ENCODE peak calls at places on chromosome X, in eight cellular contexts. O is hepatocyte; Z is tibial artery; H is stimulated activated CD4-positive, alpha-beta T cell treated with anti-CD3 and anti-CD28 coated beads, Interleukin-1b, Interleukin-23, amount 100 ng/mL, for 48 hours; U is GM04504; R is GDM1; X is LHCN-M2; S is amniotic stem cell. N is an unnamed sample.

GRCh38 chrX:21354725-21355124 is 19.5 kb upstream of the CNKSR2 start:
- DNase-seq in O (no peak), Z (no peak), H (no peak), U (no peak), R (no peak), X (no peak), S (no peak), N (no peak)

GRCh38 chrX:114580336-114580735 is 3.5 kb upstream of the HTR2C start:
- DNase-seq in O (peak), Z (no peak), H (no peak), U (no peak), R (no peak), X (no peak), S (no peak), N (no peak)

GRCh38 chrX:42119076-42119475 is 195.7 kb upstream of the CASK start:
- DNase-seq in O (peak), Z (no peak), H (no peak), U (peak), R (no peak), X (peak), S (no peak), N (peak)

GRCh38 chrX:9682456-9682855 is 83.2 kb downstream of the GPR143 start:
- DNase-seq in O (peak), Z (no peak), H (no peak), U (no peak), R (no peak), X (no peak), S (no peak), N (no peak)

GRCh38 chrX:29187264-29187663 is 600.0 kb downstream of the IL1RAPL1 start:
- DNase-seq in O (no peak), Z (no peak), H (no peak), U (no peak), R (no peak), X (no peak), S (no peak), N (no peak)

GRCh38 chrX:11886745-11887144 is 128.7 kb downstream of the MSL3 start:
- DNase-seq in O (no peak), Z (no peak), H (no peak), U (no peak), R (no peak), X (peak), S (no peak), N (peak)

GRCh38 chrX:9456250-9457074 is 8.4 kb upstream of the TBL1X start:
- DNase-seq in O (no peak), Z (no peak), H (peak), U (no peak), R (no peak), X (no peak), S (no peak), N (no peak)

GRCh38 chrX:151240237-151240636 is 63.9 kb downstream of the GPR50 start:
- DNase-seq in O (no peak), Z (no peak), H (no peak), U (no peak), R (no peak), X (no peak), S (no peak), N (no peak)

GRCh38 chrX:136473663-136474062 is 14.1 kb upstream of the BRS3 start:
- DNase-seq in O (no peak), Z (no peak), H (no peak), U (no peak), R (no peak), X (no peak), S (no peak), N (no peak)

GRCh38 chrX:21974011-21974385 is 33.5 kb downstream of the SMS start:
- DNase-seq in O (peak), Z (no peak), H (no peak), U (no peak), R (no peak), X (no peak), S (no peak), N (no peak)

GRCh38 chrX:40530471-40530870 is 50.3 kb upstream of the ATP6AP2 start:
- DNase-seq in O (no peak), Z (no peak), H (no peak), U (no peak), R (no peak), X (no peak), S (no peak), N (no peak)

GRCh38 chrX:53321216-53321942 is 40.0 kb upstream of the IQSEC2 start:
- DNase-seq in O (peak), Z (no peak), H (no peak), U (no peak), R (no peak), X (no peak), S (no peak), N (no peak)

GRCh38 chrX:57817302-57817701 is 93.0 kb downstream of the ZXDA start:
- DNase-seq in O (no peak), Z (no peak), H (no peak), U (no peak), R (no peak), X (no peak), S (no peak), N (no peak)

GRCh38 chrX:123835661-123836371 is 24.0 kb upstream of the XIAP start:
- DNase-seq in O (peak), Z (no peak), H (peak), U (peak), R (no peak), X (peak), S (peak), N (no peak)

GRCh38 chrX:53171356-53171755 is 53.7 kb downstream of the KDM5C start:
- DNase-seq in O (no peak), Z (no peak), H (no peak), U (no peak), R (no peak), X (no peak), S (no peak), N (no peak)

GRCh38 chrX:43822015-43822414 is 60.2 kb downstream of the MAOB start:
- DNase-seq in O (no peak), Z (no peak), H (no peak), U (no peak), R (no peak), X (peak), S (no peak), N (no peak)

N was measured in HS-5.